ENCODE peak calls at places on chromosome 1, in five cellular contexts. One of them, this sample, is unnamed.

GRCh38 chr1:222093518-222093917 is 351.6 kb upstream of the DUSP10 start:
- DNase-seq in ovary: no peak
- DNase-seq in CD8-positive, alpha-beta T cell: no peak
- DNase-seq in MM.1S: no peak
- DNase-seq in heart right ventricle: no peak
- DNase-seq in this sample: no peak

GRCh38 chr1:164058192-164058591 is 500.8 kb upstream of the PBX1 start:
- DNase-seq in ovary: no peak
- DNase-seq in CD8-positive, alpha-beta T cell: no peak
- DNase-seq in MM.1S: no peak
- DNase-seq in heart right ventricle: no peak
- DNase-seq in this sample: no peak

GRCh38 chr1:204155881-204156280 is 4.0 kb upstream of the ETNK2 start:
- DNase-seq in ovary: no peak
- DNase-seq in CD8-positive, alpha-beta T cell: no peak
- DNase-seq in MM.1S: no peak
- DNase-seq in heart right ventricle: no peak
- DNase-seq in this sample: no peak

GRCh38 chr1:201795066-201795465 is 33.9 kb upstream of the IPO9 start:
- DNase-seq in ovary: no peak
- DNase-seq in CD8-positive, alpha-beta T cell: no peak
- DNase-seq in MM.1S: no peak
- DNase-seq in heart right ventricle: no peak
- DNase-seq in this sample: no peak

GRCh38 chr1:112619518-112620458 is at the start of gene CAPZA1:
- DNase-seq in ovary: peak; percentile 90
- DNase-seq in CD8-positive, alpha-beta T cell: peak; percentile 87
- DNase-seq in MM.1S: peak; percentile 67
- DNase-seq in heart right ventricle: peak; percentile 90
- DNase-seq in this sample: peak; percentile 94

GRCh38 chr1:212401838-212402582 is 12.7 kb downstream of the PACC1 start:
- DNase-seq in ovary: no peak
- DNase-seq in CD8-positive, alpha-beta T cell: no peak
- DNase-seq in MM.1S: no peak
- DNase-seq in heart right ventricle: no peak
- DNase-seq in this sample: no peak

GRCh38 chr1:227887697-227888403 is 59.9 kb downstream of the WNT9A start:
- DNase-seq in ovary: peak; percentile 63
- DNase-seq in CD8-positive, alpha-beta T cell: no peak
- DNase-seq in MM.1S: no peak
- DNase-seq in heart right ventricle: peak; percentile 78
- DNase-seq in this sample: peak; percentile 37

GRCh38 chr1:167776151-167776550 is 54.4 kb downstream of the MPZL1 start:
- DNase-seq in ovary: no peak
- DNase-seq in CD8-positive, alpha-beta T cell: no peak
- DNase-seq in MM.1S: no peak
- DNase-seq in heart right ventricle: no peak
- DNase-seq in this sample: no peak

GRCh38 chr1:219236933-219237610 is 63.4 kb downstream of the LYPLAL1 start:
- DNase-seq in ovary: no peak
- DNase-seq in CD8-positive, alpha-beta T cell: no peak
- DNase-seq in MM.1S: no peak
- DNase-seq in heart right ventricle: no peak
- DNase-seq in this sample: no peak

GRCh38 chr1:20753589-20753988 is 21.1 kb upstream of the SH2D5 start:
- DNase-seq in ovary: no peak
- DNase-seq in CD8-positive, alpha-beta T cell: no peak
- DNase-seq in MM.1S: no peak
- DNase-seq in heart right ventricle: no peak
- DNase-seq in this sample: no peak

GRCh38 chr1:226417830-226418546 is 10.1 kb upstream of the PARP1 start:
- DNase-seq in ovary: no peak
- DNase-seq in CD8-positive, alpha-beta T cell: no peak
- DNase-seq in MM.1S: no peak
- DNase-seq in heart right ventricle: no peak
- DNase-seq in this sample: no peak

GRCh38 chr1:51270751-51271150 is 34.7 kb downstream of the RNF11 start:
- DNase-seq in ovary: no peak
- DNase-seq in CD8-positive, alpha-beta T cell: no peak
- DNase-seq in MM.1S: no peak
- DNase-seq in heart right ventricle: no peak
- DNase-seq in this sample: no peak

GRCh38 chr1:44554706-44555105 is 119.6 kb downstream of the TMEM53 start:
- DNase-seq in ovary: no peak
- DNase-seq in CD8-positive, alpha-beta T cell: no peak
- DNase-seq in MM.1S: no peak
- DNase-seq in heart right ventricle: no peak
- DNase-seq in this sample: no peak

GRCh38 chr1:175131100-175131499 is 61.5 kb downstream of the KIAA0040 start:
- DNase-seq in ovary: no peak
- DNase-seq in CD8-positive, alpha-beta T cell: no peak
- DNase-seq in MM.1S: no peak
- DNase-seq in heart right ventricle: no peak
- DNase-seq in this sample: no peak

GRCh38 chr1:171742577-171742922 is 685 bp upstream of the VAMP4 start:
- DNase-seq in ovary: peak; percentile 42
- DNase-seq in CD8-positive, alpha-beta T cell: peak; percentile 12
- DNase-seq in MM.1S: peak; percentile 15
- DNase-seq in heart right ventricle: peak; percentile 31
- DNase-seq in this sample: peak; percentile 52

GRCh38 chr1:212413902-212414327 is 771 bp downstream of the PACC1 start:
- DNase-seq in ovary: no peak
- DNase-seq in CD8-positive, alpha-beta T cell: no peak
- DNase-seq in MM.1S: no peak
- DNase-seq in heart right ventricle: no peak
- DNase-seq in this sample: no peak

GRCh38 chr1:1197551-1198422 is 8.6 kb downstream of the TNFRSF18 start:
- DNase-seq in ovary: no peak
- DNase-seq in CD8-positive, alpha-beta T cell: no peak
- DNase-seq in MM.1S: no peak
- DNase-seq in heart right ventricle: peak; percentile 9
- DNase-seq in this sample: peak; percentile 69

GRCh38 chr1:92980732-92981647 is 19.7 kb upstream of the DIPK1A start:
- DNase-seq in ovary: no peak
- DNase-seq in CD8-positive, alpha-beta T cell: peak; percentile 48
- DNase-seq in MM.1S: no peak
- DNase-seq in heart right ventricle: no peak
- DNase-seq in this sample: no peak

GRCh38 chr1:92484171-92484471 is 2.6 kb downstream of the GFI1 start:
- DNase-seq in ovary: no peak
- DNase-seq in CD8-positive, alpha-beta T cell: no peak
- DNase-seq in MM.1S: no peak
- DNase-seq in heart right ventricle: no peak
- DNase-seq in this sample: no peak

GRCh38 chr1:90371106-90371813 is 345.8 kb downstream of the BARHL2 start:
- DNase-seq in ovary: no peak
- DNase-seq in CD8-positive, alpha-beta T cell: no peak
- DNase-seq in MM.1S: peak; percentile 60
- DNase-seq in heart right ventricle: no peak
- DNase-seq in this sample: no peak

GRCh38 chr1:46969014-46969619 is 27.8 kb upstream of the CYP4A11 start:
- DNase-seq in ovary: no peak
- DNase-seq in CD8-positive, alpha-beta T cell: no peak
- DNase-seq in MM.1S: no peak
- DNase-seq in heart right ventricle: no peak
- DNase-seq in this sample: no peak

GRCh38 chr1:156098782-156099181 is 15.7 kb upstream of the LMNA start:
- DNase-seq in ovary: no peak
- DNase-seq in CD8-positive, alpha-beta T cell: no peak
- DNase-seq in MM.1S: no peak
- DNase-seq in heart right ventricle: no peak
- DNase-seq in this sample: no peak

GRCh38 chr1:156101880-156102279 is 12.6 kb upstream of the LMNA start:
- DNase-seq in ovary: no peak
- DNase-seq in CD8-positive, alpha-beta T cell: no peak
- DNase-seq in MM.1S: no peak
- DNase-seq in heart right ventricle: peak; percentile 61
- DNase-seq in this sample: no peak

GRCh38 chr1:156102634-156103511 is 11.6 kb upstream of the LMNA start:
- DNase-seq in ovary: peak; percentile 58
- DNase-seq in CD8-positive, alpha-beta T cell: no peak
- DNase-seq in MM.1S: no peak
- DNase-seq in heart right ventricle: no peak
- DNase-seq in this sample: no peak

GRCh38 chr1:156099282-156099681 is 15.2 kb upstream of the LMNA start:
- DNase-seq in ovary: no peak
- DNase-seq in CD8-positive, alpha-beta T cell: no peak
- DNase-seq in MM.1S: no peak
- DNase-seq in heart right ventricle: no peak
- DNase-seq in this sample: no peak

DNA sequence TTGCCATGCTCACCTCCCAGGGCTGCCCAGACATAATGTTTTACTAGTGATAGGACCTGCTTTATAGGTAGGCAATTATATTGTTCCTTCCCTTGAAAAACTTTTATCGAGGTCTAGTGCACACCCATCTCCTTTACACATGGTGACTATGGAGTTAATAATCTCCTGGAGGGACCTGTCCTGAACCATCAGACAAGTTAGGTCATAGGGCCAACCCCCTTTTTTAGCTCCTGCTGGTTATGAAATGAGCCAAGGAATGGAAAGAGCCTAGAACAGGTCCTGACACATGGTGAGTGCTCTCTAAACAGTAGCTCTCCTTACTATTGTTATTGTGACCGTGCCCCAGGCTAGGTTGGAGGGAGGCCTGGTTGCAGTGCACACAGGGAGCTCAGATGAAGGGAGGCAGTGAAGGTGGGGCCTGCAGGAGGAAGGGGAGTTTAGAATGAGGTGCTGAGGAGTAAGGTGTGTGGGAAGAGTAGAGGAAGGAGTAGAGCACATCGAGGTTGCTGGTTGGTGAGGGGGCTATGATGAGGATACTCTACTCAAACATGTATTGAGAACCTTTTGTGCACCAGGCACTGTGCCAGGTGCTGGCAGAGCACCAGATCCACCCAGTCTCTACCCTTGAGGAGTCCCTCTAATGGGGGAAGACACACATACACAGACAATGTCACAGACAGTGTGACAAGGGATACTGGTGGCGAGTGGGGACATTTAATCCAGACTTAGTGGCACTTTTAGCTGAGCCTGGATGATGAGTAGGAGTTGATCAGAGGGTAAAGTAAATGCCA is 14.1 kb upstream of the LMNA start:
- DNase-seq in ovary: no peak
- DNase-seq in CD8-positive, alpha-beta T cell: peak; percentile 35
- DNase-seq in MM.1S: no peak
- DNase-seq in heart right ventricle: no peak
- DNase-seq in this sample: no peak
- H3K4me1 ChIP-seq in ovary: peaks cover 40% of the 10 kb centered on the region
- H3K4me1 ChIP-seq in CD8-positive, alpha-beta T cell: peaks cover 34% of the 10 kb centered on the region
- H3K4me1 ChIP-seq in MM.1S: peaks cover 19% of the 10 kb centered on the region
- H3K4me1 ChIP-seq in heart right ventricle: peaks cover 66% of the 10 kb centered on the region
- H3K4me1 ChIP-seq in this sample: peaks cover 36% of the 10 kb centered on the region

GRCh38 chr1:21759818-21760217 is 23.1 kb downstream of the USP48 start:
- DNase-seq in ovary: no peak
- DNase-seq in CD8-positive, alpha-beta T cell: no peak
- DNase-seq in MM.1S: no peak
- DNase-seq in heart right ventricle: no peak
- DNase-seq in this sample: no peak

GRCh38 chr1:21763236-21763635 is 19.7 kb downstream of the USP48 start:
- DNase-seq in ovary: no peak
- DNase-seq in CD8-positive, alpha-beta T cell: no peak
- DNase-seq in MM.1S: no peak
- DNase-seq in heart right ventricle: no peak
- DNase-seq in this sample: no peak

GRCh38 chr1:21762022-21762404 is 20.9 kb downstream of the USP48 start:
- DNase-seq in ovary: no peak
- DNase-seq in CD8-positive, alpha-beta T cell: no peak
- DNase-seq in MM.1S: no peak
- DNase-seq in heart right ventricle: no peak
- DNase-seq in this sample: no peak

GRCh38 chr1:21759182-21759581 is 23.8 kb downstream of the USP48 start:
- DNase-seq in ovary: no peak
- DNase-seq in CD8-positive, alpha-beta T cell: no peak
- DNase-seq in MM.1S: no peak
- DNase-seq in heart right ventricle: no peak
- DNase-seq in this sample: no peak

DNA sequence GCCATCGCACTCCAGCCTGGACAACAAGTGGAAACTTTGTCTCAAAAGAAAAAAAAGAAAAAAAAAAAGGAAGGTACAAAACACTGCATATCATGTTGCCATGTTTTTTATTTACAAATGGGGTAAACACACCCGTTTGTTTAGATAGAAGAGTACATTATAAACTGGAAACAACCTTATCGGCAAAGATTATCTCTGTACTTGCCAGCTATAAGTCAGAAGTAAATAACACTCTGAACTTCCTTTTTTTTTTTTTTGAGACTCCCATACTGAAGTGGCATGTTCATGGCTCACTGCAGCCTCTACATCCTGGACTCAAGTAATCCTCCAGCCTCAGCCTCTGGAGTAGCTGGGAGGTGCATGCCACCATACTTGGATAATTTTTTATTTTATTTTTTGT is 21.9 kb downstream of the USP48 start:
- DNase-seq in ovary: no peak
- DNase-seq in CD8-positive, alpha-beta T cell: no peak
- DNase-seq in MM.1S: no peak
- DNase-seq in heart right ventricle: no peak
- DNase-seq in this sample: no peak
- H3K4me1 ChIP-seq in ovary: peaks cover 21% of the 10 kb centered on the region
- H3K4me1 ChIP-seq in CD8-positive, alpha-beta T cell: peaks cover 5% of the 10 kb centered on the region
- H3K4me1 ChIP-seq in MM.1S: peaks cover 3% of the 10 kb centered on the region
- H3K4me1 ChIP-seq in heart right ventricle: peaks cover 23% of the 10 kb centered on the region
- H3K4me1 ChIP-seq in this sample: peaks cover 11% of the 10 kb centered on the region

DNA sequence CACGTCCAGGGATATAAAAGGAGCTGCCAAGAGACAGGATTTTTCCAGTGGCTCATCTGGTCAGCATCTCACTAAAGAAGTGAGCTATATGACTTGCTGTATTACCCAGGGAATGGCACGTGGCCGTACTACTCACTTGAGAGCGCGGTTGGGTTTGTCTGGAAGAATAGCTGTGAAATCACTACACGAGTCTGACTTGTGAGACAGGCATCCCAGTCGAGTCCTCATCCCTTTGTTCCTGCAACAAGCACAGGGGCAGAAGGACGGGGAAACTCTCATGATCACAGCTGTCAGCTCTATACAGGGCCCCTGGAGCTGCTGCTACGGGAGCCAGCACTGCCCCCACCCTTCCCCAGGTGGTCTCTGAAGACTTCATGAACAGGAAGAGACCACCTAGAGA is 17.7 kb downstream of the RGS8 start:
- DNase-seq in ovary: no peak
- DNase-seq in CD8-positive, alpha-beta T cell: no peak
- DNase-seq in MM.1S: peak; percentile 3
- DNase-seq in heart right ventricle: no peak
- DNase-seq in this sample: no peak
- H3K4me1 ChIP-seq in ovary: no peaks in the 10 kb centered on the region
- H3K4me1 ChIP-seq in CD8-positive, alpha-beta T cell: no peaks in the 10 kb centered on the region
- H3K4me1 ChIP-seq in MM.1S: no peaks in the 10 kb centered on the region
- H3K4me1 ChIP-seq in heart right ventricle: no peaks in the 10 kb centered on the region
- H3K4me1 ChIP-seq in this sample: no peaks in the 10 kb centered on the region

DNA sequence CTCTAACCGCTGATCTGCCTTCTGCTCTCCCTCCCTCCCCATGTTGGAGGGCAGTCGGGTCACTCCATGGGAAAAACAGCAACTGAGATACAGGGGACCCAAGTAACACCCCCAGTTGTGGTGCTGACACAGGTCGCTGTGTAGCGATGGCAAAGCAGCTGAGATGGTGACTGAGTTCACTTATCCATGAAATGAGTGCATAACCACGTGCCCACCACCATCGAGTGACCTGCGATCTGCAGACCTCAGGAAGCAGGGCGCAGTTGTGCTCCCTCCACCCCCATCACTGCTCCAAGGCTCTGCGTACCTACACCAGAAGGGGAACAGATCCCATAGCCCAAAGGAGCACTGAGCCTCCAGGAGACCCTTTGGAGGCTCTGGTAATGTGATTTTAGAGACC is 31.1 kb downstream of the KCNN3 start:
- DNase-seq in ovary: no peak
- DNase-seq in CD8-positive, alpha-beta T cell: no peak
- DNase-seq in MM.1S: no peak
- DNase-seq in heart right ventricle: no peak
- DNase-seq in this sample: no peak
- H3K4me1 ChIP-seq in ovary: no peaks in the 10 kb centered on the region
- H3K4me1 ChIP-seq in CD8-positive, alpha-beta T cell: no peaks in the 10 kb centered on the region
- H3K4me1 ChIP-seq in MM.1S: peaks cover 43% of the 10 kb centered on the region
- H3K4me1 ChIP-seq in heart right ventricle: peaks cover 15% of the 10 kb centered on the region
- H3K4me1 ChIP-seq in this sample: peaks cover 4% of the 10 kb centered on the region